ENCODE peak calls at places on chromosomes 11 and 22, in six cellular contexts. I is nephron progenitor cell, J is HCT116, K is Peyer's patch, L is MCF 10A, W is osteocyte. C is an unnamed sample.

GRCh38 chr11:130816516-130816915 is 99.8 kb downstream of the SNX19 start:
- DNase-seq in I (no peak), J (no peak), K (no peak), L (no peak), W (no peak), C (no peak)

GRCh38 chr11:81112718-81113117 is 1620.9 kb downstream of the FAM181B start:
- DNase-seq in I (no peak), J (no peak), K (no peak), L (no peak), W (no peak), C (no peak)

GRCh38 chr22:36505998-36506635 is 723 bp downstream of the FOXRED2 start:
- DNase-seq in I (no peak), J (no peak), K (no peak), L (no peak), W (no peak), C (no peak)

GRCh38 chr11:9774591-9775392 is 110.9 kb downstream of the SWAP70 start:
- DNase-seq in I (no peak), J (no peak), K (no peak), L (peak; percentile 11), W (no peak), C (no peak)

GRCh38 chr11:69321877-69322350 is 28.0 kb downstream of the MYEOV start:
- DNase-seq in I (no peak), J (no peak), K (no peak), L (peak; percentile 52), W (no peak), C (no peak)

GRCh38 chr11:130549393-130549999 is 101.1 kb downstream of the ADAMTS15 start:
- DNase-seq in I (no peak), J (no peak), K (no peak), L (peak; percentile 29), W (no peak), C (no peak)

GRCh38 chr22:46001426-46002106 is 24.6 kb upstream of the WNT7B start:
- DNase-seq in I (peak; percentile 1), J (no peak), K (no peak), L (no peak), W (no peak), C (no peak)

GRCh38 chr22:49237279-49237678 is 590.4 kb downstream of the BRD1 start:
- DNase-seq in I (no peak), J (no peak), K (no peak), L (no peak), W (no peak), C (no peak)

GRCh38 chr11:126817096-126817495 is 183.5 kb downstream of the KIRREL3 start:
- DNase-seq in I (no peak), J (no peak), K (no peak), L (no peak), W (no peak), C (no peak)

GRCh38 chr11:22244986-22245592 is 52.2 kb downstream of the ANO5 start:
- DNase-seq in I (peak; percentile 51), J (peak; percentile 15), K (peak; percentile 46), L (peak; percentile 43), W (no peak), C (peak; percentile 4)

GRCh38 chr22:27400811-27401210 is 400.7 kb downstream of the MN1 start:
- DNase-seq in I (no peak), J (no peak), K (no peak), L (no peak), W (no peak), C (no peak)

GRCh38 chr11:130055637-130056036 is 14.1 kb upstream of the APLP2 start:
- DNase-seq in I (no peak), J (no peak), K (no peak), L (peak; percentile 57), W (no peak), C (no peak)

GRCh38 chr11:62402226-62402625 is 16.6 kb upstream of the SCGB1A1 start:
- DNase-seq in I (no peak), J (no peak), K (peak; percentile 74), L (no peak), W (no peak), C (no peak)

GRCh38 chr11:17528181-17528691 is 16.0 kb downstream of the USH1C start:
- DNase-seq in I (peak; percentile 78), J (no peak), K (peak; percentile 72), L (peak; percentile 54), W (no peak), C (peak; percentile 85)

GRCh38 chr11:80443177-80443576 is 1002.3 kb upstream of the TENM4 start:
- DNase-seq in I (no peak), J (no peak), K (no peak), L (peak; percentile 11), W (no peak), C (no peak)

GRCh38 chr11:1873048-1873812 is 18.5 kb downstream of the PRR33 start:
- DNase-seq in I (peak; percentile 45), J (no peak), K (no peak), L (peak; percentile 60), W (no peak), C (no peak)

GRCh38 chr22:41028841-41029240 is 63.6 kb upstream of the EP300 start:
- DNase-seq in I (no peak), J (no peak), K (no peak), L (peak; percentile 90), W (no peak), C (no peak)

GRCh38 chr11:30586251-30587144 is at the start of gene MPPED2:
- DNase-seq in I (peak; percentile 37), J (no peak), K (no peak), L (no peak), W (no peak), C (peak; percentile 77)

GRCh38 chr11:131326829-131327228 is 43.6 kb upstream of the NTM start:
- DNase-seq in I (no peak), J (no peak), K (no peak), L (no peak), W (no peak), C (no peak)

GRCh38 chr11:33802414-33802950 is 28.2 kb upstream of the FBXO3 start:
- DNase-seq in I (peak; percentile 71), J (peak; percentile 85), K (no peak), L (peak; percentile 86), W (no peak), C (no peak)

GRCh38 chr22:41487037-41487963 is 18.4 kb downstream of the ACO2 start:
- DNase-seq in I (no peak), J (no peak), K (peak; percentile 59), L (no peak), W (no peak), C (no peak)

GRCh38 chr11:126700773-126701554 is 299.6 kb downstream of the KIRREL3 start:
- DNase-seq in I (no peak), J (no peak), K (no peak), L (no peak), W (no peak), C (peak; percentile 54)

GRCh38 chr11:58334708-58335107 is 24.2 kb downstream of the OR5B17 start:
- DNase-seq in I (no peak), J (peak; percentile 31), K (no peak), L (peak; percentile 79), W (no peak), C (no peak)

GRCh38 chr22:36507518-36508010 is 724 bp upstream of the FOXRED2 start:
- DNase-seq in I (no peak), J (no peak), K (no peak), L (no peak), W (no peak), C (no peak)

GRCh38 chr11:18011633-18012313 is 1.1 kb downstream of the SERGEF start:
- DNase-seq in I (no peak), J (no peak), K (no peak), L (no peak), W (no peak), C (no peak)

GRCh38 chr22:20550851-20551744 is 43.7 kb downstream of the MED15 start:
- DNase-seq in I (no peak), J (no peak), K (no peak), L (no peak), W (no peak), C (peak; percentile 62)

GRCh38 chr22:42820075-42820763 is 36.9 kb downstream of the ARFGAP3 start:
- DNase-seq in I (no peak), J (no peak), K (no peak), L (peak; percentile 73), W (peak; percentile 36), C (no peak)

GRCh38 chr11:443542-444199 is 1.9 kb upstream of the ANO9 start:
- DNase-seq in I (no peak), J (no peak), K (no peak), L (peak; percentile 16), W (no peak), C (no peak)

GRCh38 chr11:93740802-93741093 is 547 bp downstream of the TAF1D start:
- DNase-seq in I (peak; percentile 50), J (no peak), K (peak; percentile 78), L (peak; percentile 74), W (no peak), C (peak; percentile 49)
- TF ChIP-seq CTCF in I (no peak), J (no peak), K (no peak), L (no peak), W (no peak), C (no peak)

GRCh38 chr11:97325693-97326092 is 935.9 kb downstream of the JRKL start:
- DNase-seq in I (no peak), J (no peak), K (no peak), L (no peak), W (no peak), C (no peak)
- TF ChIP-seq CTCF in I (no peak), J (no peak), K (no peak), L (no peak), W (no peak), C (no peak)

GRCh38 chr11:64869571-64870175 is 8.7 kb downstream of the EHD1 start:
- DNase-seq in I (peak; percentile 72), J (no peak), K (no peak), L (no peak), W (no peak), C (no peak)
- TF ChIP-seq CTCF in I (peak; percentile 73), J (no peak), K (peak; percentile 26), L (no peak), W (peak; percentile 34), C (peak; percentile 39)

GRCh38 chr22:38056969-38057841 is at the start of gene PICK1:
- DNase-seq in I (peak; percentile 86), J (peak; percentile 91), K (peak; percentile 90), L (peak; percentile 90), W (peak; percentile 96), C (peak; percentile 93)
- TF ChIP-seq CTCF in I (no peak), J (no peak), K (no peak), L (no peak), W (no peak), C (no peak)

GRCh38 chr11:96235725-96236124 is 107.3 kb downstream of the MAML2 start:
- DNase-seq in I (no peak), J (no peak), K (no peak), L (no peak), W (no peak), C (peak; percentile 46)
- TF ChIP-seq CTCF in I (no peak), J (no peak), K (no peak), L (no peak), W (no peak), C (no peak)

GRCh38 chr11:102617491-102618026 is 7.6 kb downstream of the MMP20 start:
- DNase-seq in I (no peak), J (no peak), K (no peak), L (no peak), W (no peak), C (no peak)

GRCh38 chr11:102613455-102613854 is 11.7 kb downstream of the MMP20 start:
- DNase-seq in I (no peak), J (no peak), K (no peak), L (no peak), W (no peak), C (no peak)

GRCh38 chr11:102615894-102616432 is 9.2 kb downstream of the MMP20 start:
- DNase-seq in I (no peak), J (no peak), K (no peak), L (no peak), W (no peak), C (no peak)

GRCh38 chr11:102615077-102615893 is 9.8 kb downstream of the MMP20 start:
- DNase-seq in I (no peak), J (no peak), K (no peak), L (peak; percentile 14), W (no peak), C (no peak)

GRCh38 chr11:102614485-102614884 is 10.6 kb downstream of the MMP20 start:
- DNase-seq in I (no peak), J (no peak), K (no peak), L (peak; percentile 14), W (no peak), C (no peak)
- TF ChIP-seq CTCF in I (no peak), J (peak; percentile 47), K (no peak), L (no peak), W (peak; percentile 30), C (peak; percentile 23)